ENCODE peak calls at places on chromosomes 6 and 20, in eight cellular contexts. N, D, P, L, F, I, B and C are unnamed samples.

GRCh38 chr20:35295674-35296073 is 3.4 kb upstream of the FAM83C start:
- DNase-seq in L (no peak), D (no peak), F (no peak), B (no peak), I (no peak), N (no peak), P (no peak), C (no peak)

GRCh38 chr20:24768977-24769675 is 179.9 kb upstream of the CST7 start:
- DNase-seq in P (no peak), I (no peak), B (no peak), F (no peak), D (no peak), L (no peak), N (no peak), C (no peak)

GRCh38 chr6:155103816-155104366 is 108.8 kb downstream of the TIAM2 start:
- DNase-seq in B (peak; percentile 55), N (no peak), L (no peak), I (no peak), F (no peak), D (peak; percentile 52), P (no peak), C (no peak)

GRCh38 chr6:139583420-139583819 is 209.0 kb upstream of the CITED2 start:
- DNase-seq in P (no peak), N (no peak), F (no peak), D (peak; percentile 22), L (no peak), I (peak; percentile 27), B (no peak), C (no peak)

GRCh38 chr20:13800728-13801134 is 15.9 kb downstream of the NDUFAF5 start:
- DNase-seq in P (peak; percentile 88), B (peak; percentile 97), D (peak; percentile 95), I (peak; percentile 97), L (peak; percentile 87), N (no peak), F (no peak), C (no peak)

GRCh38 chr6:145028144-145028818 is 707.0 kb downstream of the EPM2A start:
- DNase-seq in D (peak; percentile 56), P (no peak), B (peak; percentile 38), N (peak; percentile 31), F (peak; percentile 14), I (peak; percentile 70), L (no peak), C (no peak)

GRCh38 chr6:52509281-52510212 is 67.3 kb downstream of the TRAM2 start:
- DNase-seq in L (no peak), D (no peak), N (no peak), I (no peak), B (no peak), P (no peak), F (no peak), C (no peak)

GRCh38 chr6:106974999-106975698 is 620 bp upstream of the CD24 start:
- DNase-seq in P (no peak), F (peak; percentile 82), B (peak; percentile 7), L (peak; percentile 24), N (peak; percentile 54), I (peak; percentile 71), D (no peak), C (peak; percentile 74)

GRCh38 chr6:169449221-169449620 is 195.6 kb upstream of the THBS2 start:
- DNase-seq in F (no peak), P (no peak), D (peak; percentile 52), I (no peak), N (no peak), B (peak; percentile 41), L (no peak), C (no peak)

GRCh38 chr20:58691773-58692578 is 624 bp upstream of the NPEPL1 start:
- DNase-seq in D (peak; percentile 67), F (no peak), B (peak; percentile 84), I (no peak), L (peak; percentile 56), N (no peak), P (no peak), C (no peak)
- TF ChIP-seq CTCF in D (no peak), F (no peak), B (no peak), I (no peak), L (no peak), N (no peak), P (no peak), C (no peak)

DNA sequence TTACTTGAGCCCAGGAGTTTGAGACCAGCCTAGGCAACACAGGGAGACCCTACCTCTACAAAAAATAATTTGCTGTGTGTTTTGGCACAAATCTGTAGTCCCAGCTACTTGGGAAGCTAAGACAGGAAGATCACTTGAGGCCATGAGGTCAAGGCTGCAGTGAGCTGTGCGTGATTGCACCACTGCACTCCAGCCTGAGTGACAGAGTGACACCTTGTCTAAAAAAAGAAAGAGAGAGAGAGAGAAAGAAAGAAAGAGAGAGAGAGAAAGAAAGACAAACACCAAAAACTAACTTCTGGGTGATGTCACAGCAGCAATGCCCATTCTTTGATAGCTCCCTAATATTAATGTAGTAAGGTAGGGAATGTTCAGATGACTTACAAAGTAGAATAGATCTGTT is 20.4 kb downstream of the USP49 start:
- DNase-seq in B (no peak), L (no peak), I (no peak), P (no peak), N (no peak), F (no peak), D (no peak), C (no peak)
- TF ChIP-seq CTCF in B (no peak), L (no peak), I (no peak), P (no peak), N (no peak), F (no peak), D (no peak), C (no peak)

DNA sequence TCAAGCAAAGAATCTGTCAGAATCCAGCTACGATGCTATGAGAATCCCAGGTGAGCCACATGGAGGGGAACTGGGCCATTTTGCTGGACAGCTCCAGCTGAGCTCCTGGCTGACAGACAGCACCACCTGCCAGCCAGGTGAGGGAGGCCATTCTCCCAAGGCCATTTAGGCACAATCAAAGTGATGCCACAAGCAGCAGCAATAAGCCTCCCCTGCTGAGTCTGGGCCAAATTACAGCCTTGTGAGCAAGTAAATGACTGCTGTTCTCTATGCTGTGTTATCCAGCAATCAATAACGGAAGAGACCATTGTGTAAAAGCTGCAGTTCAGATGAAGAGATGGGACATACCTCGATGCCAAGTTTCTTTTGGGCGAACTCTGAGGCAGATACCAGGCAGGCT is 14.1 kb upstream of the SCGN start:
- DNase-seq in L (no peak), I (peak; percentile 42), D (no peak), P (no peak), B (no peak), F (no peak), N (no peak), C (no peak)
- TF ChIP-seq CTCF in L (no peak), I (peak; percentile 42), D (no peak), P (no peak), B (no peak), F (no peak), N (no peak), C (no peak)

GRCh38 chr20:48191200-48191599 is 405.9 kb upstream of the SULF2 start:
- DNase-seq in L (no peak), D (peak; percentile 27), N (no peak), P (no peak), I (peak; percentile 51), B (peak; percentile 42), F (no peak), C (no peak)
- TF ChIP-seq CTCF in L (no peak), D (no peak), N (no peak), P (no peak), I (peak; percentile 35), B (no peak), F (no peak), C (no peak)